ENCODE peak calls at places on chromosomes 6 and 20, in five cellular contexts. W is gastrocnemius medialis; J is NCI-H2171 treated with DMSO at 0.1 percent for 48 hours; B is stimulated activated CD8-positive, alpha-beta memory T cell treated with anti-CD3 and anti-CD28 coated beads, Interleukin-2, amount 100 ng/mL, for 48 hours; Y is HEK293T. V is an unnamed sample.

GRCh38 chr20:61117725-61118124 is 134.3 kb upstream of the CDH4 start:
- DNase-seq in J (no peak), Y (no peak), W (no peak), B (no peak), V (peak)

GRCh38 chr20:59925894-59926293 is 7.5 kb downstream of the SYCP2 start:
- DNase-seq in Y (no peak), W (no peak), J (no peak), B (no peak), V (no peak)

GRCh38 chr6:11172501-11173337 is 59.7 kb downstream of the NEDD9 start:
- DNase-seq in Y (peak), W (no peak), B (peak), J (peak), V (peak)

GRCh38 chr6:17396256-17396655 is 2.9 kb downstream of the CAP2 start:
- DNase-seq in J (no peak), W (no peak), Y (no peak), B (no peak), V (no peak)

GRCh38 chr20:50284811-50285375 is 94.3 kb downstream of the CEBPB start:
- DNase-seq in Y (peak), J (peak), B (no peak), W (no peak), V (peak)

GRCh38 chr20:8254911-8255582 is 123.0 kb downstream of the PLCB1 start:
- DNase-seq in Y (no peak), B (no peak), J (no peak), W (no peak), V (no peak)

GRCh38 chr6:22952076-22952475 is 382.7 kb downstream of the HDGFL1 start:
- DNase-seq in J (no peak), Y (no peak), B (no peak), W (no peak), V (no peak)

GRCh38 chr6:21842875-21843274 is 249.3 kb downstream of the SOX4 start:
- DNase-seq in B (no peak), J (no peak), Y (no peak), W (no peak), V (no peak)

GRCh38 chr6:35497571-35498406 is 910 bp upstream of the TEAD3 start:
- DNase-seq in Y (peak), J (peak), B (no peak), W (no peak), V (peak)

GRCh38 chr20:40943591-40943990 is 85.0 kb upstream of the TOP1 start:
- DNase-seq in J (no peak), W (no peak), Y (no peak), B (no peak), V (no peak)